ENCODE peak calls at places on chromosomes 7 and 10, in four cellular contexts. H, Q, V and I are unnamed samples.
A peak's percentile ranks its signal among the peaks of the same experiment; 100 is the strongest.

GRCh38 chr7:2006921-2007381 is 225.8 kb downstream of the MAD1L1 start:
- DNase-seq in H (peak; percentile 45), Q (peak; percentile 22), V (peak; percentile 43), I (peak; percentile 74)

GRCh38 chr10:110498982-110499795 is 1.5 kb downstream of the DUSP5 start:
- DNase-seq in H (peak; percentile 52), Q (peak; percentile 76), V (no peak), I (no peak)

GRCh38 chr7:30505174-30505697 is 607 bp upstream of the GGCT start:
- DNase-seq in H (no peak), Q (no peak), V (no peak), I (no peak)

GRCh38 chr10:109987413-109987812 is 20.4 kb upstream of the ADD3 start:
- DNase-seq in H (no peak), Q (no peak), V (no peak), I (no peak)

GRCh38 chr7:80905334-80905733 is 13.5 kb downstream of the SEMA3C start:
- DNase-seq in H (no peak), Q (no peak), V (no peak), I (no peak)

GRCh38 chr7:28984631-28985030 is 26.5 kb upstream of the TRIL start:
- DNase-seq in H (peak; percentile 66), Q (peak; percentile 44), V (no peak), I (no peak)

GRCh38 chr7:23545493-23545892 is 13.7 kb upstream of the TRA2A start:
- DNase-seq in H (no peak), Q (no peak), V (no peak), I (no peak)

GRCh38 chr7:27163776-27164380 is 1.5 kb downstream of the HOXA9 start:
- DNase-seq in H (no peak), Q (no peak), V (peak; percentile 7), I (peak; percentile 51)

GRCh38 chr7:25795824-25796235 is 356.2 kb upstream of the NFE2L3 start:
- DNase-seq in H (no peak), Q (no peak), V (no peak), I (no peak)

GRCh38 chr7:143507094-143507518 is 29.4 kb downstream of the TAS2R41 start:
- DNase-seq in H (no peak), Q (no peak), V (no peak), I (no peak)

GRCh38 chr10:28875535-28876208 is 198.4 kb downstream of the BAMBI start:
- DNase-seq in H (no peak), Q (peak; percentile 54), V (no peak), I (no peak)

GRCh38 chr10:78742406-78742729 is 326.4 kb upstream of the ZMIZ1 start:
- DNase-seq in H (no peak), Q (no peak), V (no peak), I (no peak)

GRCh38 chr10:121437596-121437995 is 160.6 kb downstream of the FGFR2 start:
- DNase-seq in H (peak; percentile 55), Q (no peak), V (peak; percentile 75), I (no peak)

GRCh38 chr10:19719320-19719719 is 96.9 kb upstream of the PLXDC2 start:
- DNase-seq in H (no peak), Q (no peak), V (no peak), I (no peak)

GRCh38 chr10:93440591-93441012 is 41.5 kb downstream of the MYOF start:
- DNase-seq in H (no peak), Q (no peak), V (no peak), I (no peak)

GRCh38 chr10:14717570-14717969 is 57.1 kb downstream of the FAM107B start:
- DNase-seq in H (no peak), Q (no peak), V (no peak), I (no peak)

GRCh38 chr7:7862393-7862792 is 106.2 kb upstream of the GLCCI1 start:
- DNase-seq in H (no peak), Q (no peak), V (no peak), I (no peak)

GRCh38 chr10:81866753-81867152 is 8.2 kb upstream of the NRG3 start:
- DNase-seq in H (no peak), Q (no peak), V (no peak), I (no peak)

GRCh38 chr7:3956949-3957348 is 655.9 kb downstream of the SDK1 start:
- DNase-seq in H (no peak), Q (no peak), V (no peak), I (no peak)

GRCh38 chr7:99267530-99268360 is 4.9 kb upstream of the MYH16 start:
- DNase-seq in H (no peak), Q (no peak), V (no peak), I (no peak)

GRCh38 chr7:79176859-79177477 is 276.5 kb downstream of the MAGI2 start:
- DNase-seq in H (no peak), Q (no peak), V (no peak), I (no peak)

GRCh38 chr7:52715701-52716100 is 319.7 kb upstream of the POM121L12 start:
- DNase-seq in H (no peak), Q (no peak), V (no peak), I (no peak)

GRCh38 chr10:28991738-28992270 is 297.1 kb upstream of the LYZL1 start:
- DNase-seq in H (no peak), Q (peak; percentile 65), V (no peak), I (no peak)

GRCh38 chr10:29245476-29245875 is 43.4 kb upstream of the LYZL1 start:
- DNase-seq in H (no peak), Q (no peak), V (no peak), I (no peak)

GRCh38 chr10:11043446-11044127 is 25.9 kb downstream of the CELF2 start:
- DNase-seq in H (peak; percentile 44), Q (no peak), V (no peak), I (no peak)

GRCh38 chr10:97792058-97792721 is 20.4 kb upstream of the SFRP5 start:
- DNase-seq in H (peak; percentile 76), Q (peak; percentile 88), V (peak; percentile 84), I (no peak)

GRCh38 chr10:101645659-101646058 is 49.3 kb downstream of the FBXW4 start:
- DNase-seq in H (no peak), Q (no peak), V (no peak), I (no peak)

GRCh38 chr10:53839437-53840039 is 961.5 kb downstream of the PCDH15 start:
- DNase-seq in H (no peak), Q (no peak), V (no peak), I (no peak)

GRCh38 chr10:59312247-59312646 is 50.1 kb downstream of the FAM13C start:
- DNase-seq in H (no peak), Q (no peak), V (no peak), I (no peak)

GRCh38 chr10:70668454-70668970 is 3.8 kb upstream of the ADAMTS14 start:
- DNase-seq in H (no peak), Q (no peak), V (no peak), I (no peak)

GRCh38 chr7:131738066-131738465 is 181.6 kb upstream of the PODXL start:
- DNase-seq in H (no peak), Q (peak; percentile 46), V (no peak), I (no peak)

GRCh38 chr7:72308986-72309385 is 103.2 kb downstream of the CALN1 start:
- DNase-seq in H (no peak), Q (no peak), V (no peak), I (no peak)

GRCh38 chr10:71835671-71836593 is 15.1 kb downstream of the PSAP start:
- DNase-seq in H (peak; percentile 81), Q (no peak), V (no peak), I (no peak)

GRCh38 chr7:129163875-129164544 is 19.5 kb downstream of the TSPAN33 start:
- DNase-seq in H (no peak), Q (no peak), V (no peak), I (no peak)

GRCh38 chr10:116109481-116109880 is 163.5 kb downstream of the GFRA1 start:
- DNase-seq in H (no peak), Q (peak; percentile 15), V (no peak), I (no peak)

GRCh38 chr10:1152386-1153252 is 96.4 kb downstream of the WDR37 start:
- DNase-seq in H (no peak), Q (no peak), V (peak; percentile 37), I (peak; percentile 53)

GRCh38 chr10:69567920-69568319 is 5.3 kb downstream of the NEUROG3 start:
- DNase-seq in H (peak; percentile 69), Q (peak; percentile 83), V (peak; percentile 74), I (no peak)

GRCh38 chr7:50834136-50834535 is 51.4 kb upstream of the GRB10 start:
- DNase-seq in H (no peak), Q (no peak), V (no peak), I (no peak)

GRCh38 chr10:113053091-113053490 is 103.0 kb downstream of the TCF7L2 start:
- DNase-seq in H (peak; percentile 64), Q (peak; percentile 56), V (no peak), I (no peak)